ENCODE peak calls at places on chromosome X, in six cellular contexts. W is iris pigment epithelial cell; D is HuH-7; K is NCI-H226; B is stimulated activated CD4-positive, alpha-beta T cell treated with anti-CD3 and anti-CD28 coated beads, Interleukin-1b, Interleukin-23, amount 100 ng/mL, for 4 hours; T is EH. G is an unnamed sample.

GRCh38 chrX:56783996-56784620 is 55.1 kb downstream of the NBDY start:
- DNase-seq in T (no peak), D (no peak), W (no peak), K (no peak), B (no peak), G (no peak)

GRCh38 chrX:136586386-136586785 is 54.4 kb downstream of the VGLL1 start:
- DNase-seq in T (no peak), K (no peak), B (no peak), D (no peak), W (peak), G (no peak)

GRCh38 chrX:43349363-43349762 is 306.7 kb upstream of the MAOA start:
- DNase-seq in D (peak), T (peak), W (peak), B (peak), K (no peak), G (peak)

GRCh38 chrX:119758682-119759332 is 419 bp downstream of the SOWAHD start:
- DNase-seq in W (no peak), B (no peak), K (no peak), T (peak), D (peak), G (peak)

GRCh38 chrX:132505116-132505515 is 16.3 kb upstream of the MBNL3 start:
- DNase-seq in T (no peak), B (no peak), K (no peak), D (no peak), W (peak), G (no peak)

GRCh38 chrX:72280210-72280882 is 3.3 kb upstream of the RPS4X start:
- DNase-seq in K (peak), T (peak), D (no peak), W (no peak), B (no peak), G (no peak)

GRCh38 chrX:10722804-10723364 is 102.5 kb upstream of the MID1 start:
- DNase-seq in D (peak), B (peak), K (peak), W (peak), T (peak), G (peak)

GRCh38 chrX:2589186-2590020 is 88.6 kb upstream of the DHRSX start:
- DNase-seq in D (no peak), T (peak), W (no peak), K (peak), B (no peak), G (no peak)

GRCh38 chrX:124415115-124415798 is 68.9 kb downstream of the SH2D1A start:
- DNase-seq in K (no peak), B (no peak), T (no peak), W (no peak), D (no peak), G (no peak)

GRCh38 chrX:14899607-14900006 is 26.4 kb downstream of the MOSPD2 start:
- DNase-seq in D (no peak), T (peak), K (peak), B (no peak), W (peak), G (no peak)

GRCh38 chrX:125628435-125628834 is 308.8 kb downstream of the TEX13C start:
- DNase-seq in T (no peak), K (no peak), W (no peak), D (no peak), B (no peak), G (no peak)

G was measured in ecto neural progenitor cell.